ENCODE peak calls at places on chromosomes 6 and 20, in five cellular contexts. K is CD8-positive, alpha-beta T cell; A is psoas muscle; G is heart right ventricle; I is fibroblast of lung. F is an unnamed sample.

GRCh38 chr6:115969207-115969929 is 91.3 kb downstream of the FRK start:
- DNase-seq in I (no peak), A (no peak), K (no peak), G (peak; percentile 8), F (no peak)

GRCh38 chr20:32479697-32480140 is 105.4 kb downstream of the NOL4L start:
- DNase-seq in A (peak; percentile 2), G (no peak), K (no peak), I (no peak), F (no peak)

GRCh38 chr6:111565316-111566221 is 40.1 kb downstream of the TRAF3IP2 start:
- DNase-seq in A (no peak), I (no peak), K (no peak), G (no peak), F (no peak)

GRCh38 chr6:121932071-121933009 is 467.1 kb upstream of the HSF2 start:
- DNase-seq in I (peak; percentile 92), G (peak; percentile 44), A (peak; percentile 62), K (no peak), F (no peak)

GRCh38 chr20:54063998-54064676 is 6.3 kb downstream of the BCAS1 start:
- DNase-seq in K (peak; percentile 66), I (no peak), A (no peak), G (no peak), F (no peak)

GRCh38 chr20:31869673-31869941 is 720 bp downstream of the DUSP15 start:
- DNase-seq in K (no peak), G (no peak), A (no peak), I (no peak), F (no peak)

GRCh38 chr6:105992315-105992961 is 93.7 kb upstream of the PRDM1 start:
- DNase-seq in K (peak; percentile 85), A (peak; percentile 89), G (peak; percentile 74), I (peak; percentile 72), F (peak; percentile 89)

GRCh38 chr6:147869223-147869600 is 360.7 kb downstream of the SAMD5 start:
- DNase-seq in G (no peak), I (no peak), A (no peak), K (no peak), F (no peak)

GRCh38 chr6:53728570-53729194 is 63.1 kb upstream of the KLHL31 start:
- DNase-seq in K (peak; percentile 64), I (peak; percentile 38), G (peak; percentile 38), A (no peak), F (peak; percentile 27)

GRCh38 chr6:43972179-43972914 is 154.9 kb downstream of the MRPL14 start:
- DNase-seq in I (peak; percentile 8), A (no peak), K (no peak), G (no peak), F (no peak)

GRCh38 chr6:25006565-25007001 is 70.8 kb upstream of the RIPOR2 start:
- DNase-seq in A (peak; percentile 68), K (peak; percentile 35), I (peak; percentile 34), G (peak; percentile 28), F (peak; percentile 43)

GRCh38 chr20:63054695-63055240 is 48.0 kb upstream of the BHLHE23 start:
- DNase-seq in K (no peak), A (peak; percentile 38), I (no peak), G (no peak), F (no peak)

GRCh38 chr6:152462716-152463115 is 174.4 kb downstream of the SYNE1 start:
- DNase-seq in A (no peak), G (no peak), K (no peak), I (no peak), F (no peak)

GRCh38 chr6:154457046-154457713 is 53.3 kb downstream of the CNKSR3 start:
- DNase-seq in K (no peak), A (no peak), G (no peak), I (peak; percentile 90), F (no peak)

GRCh38 chr6:110513001-110513400 is 36.6 kb upstream of the SLC22A16 start:
- DNase-seq in K (no peak), I (peak; percentile 17), A (no peak), G (no peak), F (no peak)

GRCh38 chr20:40080059-40080652 is 608.9 kb downstream of the MAFB start:
- DNase-seq in A (no peak), I (no peak), G (no peak), K (no peak), F (no peak)

GRCh38 chr20:3283222-3283820 is 44.3 kb upstream of the SLC4A11 start:
- DNase-seq in K (no peak), I (no peak), A (no peak), G (no peak), F (no peak)

GRCh38 chr6:15483060-15483459 is 179.8 kb downstream of the DTNBP1 start:
- DNase-seq in I (no peak), K (no peak), G (no peak), A (no peak), F (no peak)

GRCh38 chr6:101762851-101763250 is 369.3 kb downstream of the GRIK2 start:
- DNase-seq in K (no peak), A (no peak), I (peak; percentile 16), G (no peak), F (no peak)

GRCh38 chr6:117267766-117268534 is 2.6 kb downstream of the VGLL2 start:
- DNase-seq in I (no peak), K (no peak), A (peak; percentile 75), G (no peak), F (no peak)

GRCh38 chr6:44431118-44431725 is 43.7 kb downstream of the CDC5L start:
- DNase-seq in A (no peak), G (peak; percentile 43), I (peak; percentile 55), K (peak; percentile 31), F (no peak)

GRCh38 chr6:4280721-4281120 is 145.3 kb upstream of the ECI2 start:
- DNase-seq in A (no peak), I (peak; percentile 93), K (no peak), G (no peak), F (no peak)

GRCh38 chr6:8434727-8435092 is 635 bp downstream of the SLC35B3 start:
- DNase-seq in K (no peak), I (no peak), A (no peak), G (no peak), F (no peak)

GRCh38 chr6:30135147-30135546 is 793 bp upstream of the TRIM40 start:
- DNase-seq in G (no peak), I (no peak), K (no peak), A (no peak), F (no peak)

GRCh38 chr20:36499211-36499610 is 42.1 kb upstream of the MYL9 start:
- DNase-seq in K (no peak), I (no peak), G (no peak), A (no peak), F (no peak)

GRCh38 chr6:169741344-169741743 is 10.0 kb downstream of the DYNLT2 start:
- DNase-seq in G (no peak), K (no peak), A (no peak), I (no peak), F (no peak)

GRCh38 chr6:5728726-5729434 is 277.8 kb downstream of the NRN1 start:
- DNase-seq in G (no peak), I (peak; percentile 78), A (no peak), K (no peak), F (no peak)

GRCh38 chr6:111291860-111292259 is 191.2 kb downstream of the REV3L start:
- DNase-seq in I (no peak), A (no peak), K (no peak), G (no peak), F (no peak)

GRCh38 chr6:73248192-73248898 is 14.7 kb downstream of the KHDC1 start:
- DNase-seq in K (no peak), I (no peak), G (no peak), A (no peak), F (no peak)

GRCh38 chr6:44253307-44254101 is 3.8 kb downstream of the SLC35B2 start:
- DNase-seq in I (no peak), A (peak; percentile 54), G (no peak), K (peak; percentile 65), F (no peak)

GRCh38 chr6:99905209-99906106 is 88.6 kb downstream of the MCHR2 start:
- DNase-seq in K (no peak), A (no peak), G (no peak), I (peak; percentile 36), F (no peak)

GRCh38 chr6:52063584-52064400 is 23.6 kb downstream of the PKHD1 start:
- DNase-seq in K (peak; percentile 59), I (peak; percentile 4), G (peak; percentile 6), A (peak; percentile 57), F (peak; percentile 48)

GRCh38 chr6:9830808-9831207 is 584.1 kb downstream of the TFAP2A start:
- DNase-seq in A (no peak), G (no peak), K (no peak), I (peak; percentile 9), F (no peak)

GRCh38 chr6:168648730-168649129 is 207.7 kb downstream of the SMOC2 start:
- DNase-seq in K (no peak), I (no peak), A (no peak), G (no peak), F (no peak)

GRCh38 chr6:32087574-32088486 is 21.3 kb downstream of the TNXB start:
- DNase-seq in A (peak; percentile 88), I (peak; percentile 48), G (peak; percentile 90), K (peak; percentile 72), F (peak; percentile 53)

GRCh38 chr6:5422321-5422915 is 161.1 kb downstream of the FARS2 start:
- DNase-seq in A (no peak), K (no peak), I (peak; percentile 33), G (no peak), F (no peak)

GRCh38 chr6:124190256-124190655 is 386.6 kb downstream of the NKAIN2 start:
- DNase-seq in A (no peak), G (no peak), K (no peak), I (no peak), F (no peak)

GRCh38 chr20:63873477-63873971 is 8.5 kb downstream of the TPD52L2 start:
- DNase-seq in G (peak; percentile 57), A (no peak), I (peak; percentile 78), K (no peak), F (no peak)

GRCh38 chr6:67986694-67987232 is 648.3 kb upstream of the ADGRB3 start:
- DNase-seq in G (no peak), K (no peak), A (no peak), I (no peak), F (no peak)
- H3K4me3 ChIP-seq in G (no peak overlapping the region), K (no peak overlapping the region), A (no peak overlapping the region), I (no peak overlapping the region), F (no peak overlapping the region)

DNA sequence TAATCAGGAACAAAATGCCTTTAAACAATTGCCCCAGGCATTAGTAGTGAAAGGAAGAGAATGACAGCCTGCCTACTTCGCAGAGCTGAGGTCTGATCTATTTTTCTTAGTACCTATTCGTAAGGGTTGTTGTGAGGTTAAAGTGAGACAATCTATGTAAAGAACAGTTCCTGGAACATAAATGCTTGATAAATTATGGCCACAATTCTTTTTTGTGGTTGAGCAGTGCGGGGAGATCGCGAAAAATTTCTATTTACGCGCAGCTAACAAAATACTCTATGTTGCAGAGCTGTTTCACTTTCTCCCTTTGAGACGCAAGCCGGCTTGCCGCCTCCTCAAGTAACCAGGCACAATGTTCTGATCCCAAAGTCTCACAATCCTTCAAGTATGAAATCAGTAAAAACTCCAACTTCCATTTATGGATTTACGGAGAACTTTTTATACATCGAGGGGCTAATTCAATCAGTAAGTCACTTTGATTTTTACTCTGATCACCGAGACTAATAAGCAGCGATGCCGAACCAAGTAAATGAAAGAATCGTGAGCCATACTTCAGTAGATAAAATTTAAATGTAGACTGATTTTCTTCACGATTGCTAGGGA is 839 bp upstream of the PNRC1 start:
- DNase-seq in I (peak; percentile 70), G (peak; percentile 46), A (no peak), K (peak; percentile 58), F (peak; percentile 80)
- H3K4me3 ChIP-seq in I (peak overlapping the region; percentile 73), G (peak overlapping the region; percentile 98), A (peak overlapping the region; percentile 98), K (peak overlapping the region; percentile 99), F (peak overlapping the region; percentile 96)

GRCh38 chr20:34559311-34560140 is 1.0 kb downstream of the MAP1LC3A start:
- DNase-seq in K (no peak), G (no peak), A (peak; percentile 66), I (no peak), F (no peak)
- H3K4me3 ChIP-seq in K (no peak overlapping the region), G (peak overlapping the region; percentile 93), A (peak overlapping the region; percentile 82), I (peak overlapping the region; percentile 31), F (no peak overlapping the region)

GRCh38 chr20:62030834-62031434 is 34.7 kb downstream of the TAF4 start:
- DNase-seq in A (peak; percentile 26), G (no peak), I (no peak), K (peak; percentile 26), F (peak; percentile 63)
- H3K4me3 ChIP-seq in A (no peak overlapping the region), G (no peak overlapping the region), I (no peak overlapping the region), K (no peak overlapping the region), F (peak overlapping the region; percentile 25)